ENCODE peak calls at places on chromosomes 16 and 17, in ten cellular contexts. B is lower lobe of right lung; Y is uterus; N is sigmoid colon; C is right lobe of liver; P is cardiac muscle cell; G is psoas muscle; D is SK-N-SH; W is IMR-90; O is CD8-positive, alpha-beta T cell. Z is an unnamed sample.

GRCh38 chr16:13961099-13961811 is 41.3 kb downstream of the ERCC4 start:
- DNase-seq in B (no peak), Y (no peak), N (no peak), C (no peak), P (peak; percentile 36), G (no peak), D (no peak), W (peak; percentile 59), O (no peak), Z (no peak)

GRCh38 chr17:79864617-79865250 is 25.5 kb upstream of the CBX4 start:
- DNase-seq in B (peak; percentile 15), Y (no peak), N (no peak), C (no peak), P (no peak), G (no peak), D (peak; percentile 24), W (no peak), O (no peak), Z (no peak)

GRCh38 chr16:54175552-54176375 is 110.8 kb downstream of the IRX3 start:
- DNase-seq in B (no peak), Y (no peak), N (no peak), C (no peak), P (no peak), G (no peak), D (no peak), W (no peak), O (no peak), Z (no peak)

GRCh38 chr16:58077796-58078195 is 51.4 kb downstream of the CFAP20 start:
- DNase-seq in B (no peak), Y (no peak), N (no peak), C (no peak), P (no peak), G (no peak), D (no peak), W (no peak), O (no peak), Z (no peak)

GRCh38 chr17:45230787-45231480 is 9.2 kb downstream of the FMNL1 start:
- DNase-seq in B (no peak), Y (no peak), N (peak; percentile 68), C (no peak), P (no peak), G (peak; percentile 45), D (peak; percentile 77), W (peak; percentile 33), O (no peak), Z (no peak)

GRCh38 chr17:80348551-80349436 is 66.2 kb upstream of the ENDOV start:
- DNase-seq in B (no peak), Y (no peak), N (no peak), C (no peak), P (no peak), G (no peak), D (no peak), W (peak; percentile 47), O (no peak), Z (no peak)

GRCh38 chr17:80833952-80834895 is 157.4 kb upstream of the CHMP6 start:
- DNase-seq in B (peak; percentile 47), Y (peak; percentile 76), N (peak; percentile 90), C (no peak), P (no peak), G (peak; percentile 84), D (peak; percentile 64), W (peak; percentile 73), O (no peak), Z (no peak)

GRCh38 chr17:70539172-70539924 is 370.0 kb downstream of the KCNJ2 start:
- DNase-seq in B (no peak), Y (no peak), N (no peak), C (no peak), P (no peak), G (no peak), D (no peak), W (no peak), O (no peak), Z (no peak)

GRCh38 chr17:75645889-75646625 is 12.8 kb downstream of the SMIM5 start:
- DNase-seq in B (peak; percentile 89), Y (no peak), N (peak; percentile 64), C (peak; percentile 93), P (no peak), G (no peak), D (peak; percentile 34), W (no peak), O (no peak), Z (no peak)

GRCh38 chr17:60077672-60078519 is 825 bp downstream of the HEATR6 start:
- DNase-seq in B (no peak), Y (no peak), N (no peak), C (no peak), P (no peak), G (no peak), D (peak; percentile 28), W (no peak), O (no peak), Z (peak; percentile 78)

GRCh38 chr16:30351586-30352419 is 3.3 kb downstream of the CD2BP2 start:
- DNase-seq in B (peak; percentile 71), Y (peak; percentile 87), N (peak; percentile 94), C (peak; percentile 93), P (no peak), G (peak; percentile 89), D (no peak), W (peak; percentile 90), O (no peak), Z (peak; percentile 65)

GRCh38 chr17:78736526-78737079 is 45.5 kb downstream of the CYTH1 start:
- DNase-seq in B (peak; percentile 93), Y (peak; percentile 52), N (peak; percentile 80), C (no peak), P (peak; percentile 48), G (peak; percentile 58), D (no peak), W (no peak), O (peak; percentile 35), Z (peak; percentile 73)
- H3K4me3 ChIP-seq in B (peak overlapping the region; percentile 71), Y (peak overlapping the region; percentile 27), N (peak overlapping the region; percentile 37), C (peak overlapping the region; percentile 34), P (no peak overlapping the region), G (peak overlapping the region; percentile 66), D (no peak overlapping the region), W (no peak overlapping the region), O (peak overlapping the region; percentile 63), Z (peak overlapping the region; percentile 57)

GRCh38 chr16:4414187-4414909 is 2.0 kb downstream of the CORO7 start:
- DNase-seq in B (no peak), Y (no peak), N (no peak), C (no peak), P (no peak), G (no peak), D (no peak), W (no peak), O (peak; percentile 69), Z (peak; percentile 65)

GRCh38 chr16:4410335-4411075 is 5.9 kb downstream of the CORO7 start:
- DNase-seq in B (peak; percentile 51), Y (no peak), N (peak; percentile 91), C (no peak), P (no peak), G (no peak), D (peak; percentile 76), W (peak; percentile 98), O (no peak), Z (no peak)

GRCh38 chr16:4411684-4412083 is 4.7 kb downstream of the CORO7 start:
- DNase-seq in B (peak; percentile 53), Y (peak; percentile 75), N (peak; percentile 86), C (no peak), P (no peak), G (peak; percentile 71), D (peak; percentile 37), W (peak; percentile 39), O (no peak), Z (no peak)

GRCh38 chr16:4412854-4413253 is 3.5 kb downstream of the CORO7 start:
- DNase-seq in B (no peak), Y (no peak), N (no peak), C (no peak), P (no peak), G (no peak), D (no peak), W (no peak), O (no peak), Z (no peak)

DNA sequence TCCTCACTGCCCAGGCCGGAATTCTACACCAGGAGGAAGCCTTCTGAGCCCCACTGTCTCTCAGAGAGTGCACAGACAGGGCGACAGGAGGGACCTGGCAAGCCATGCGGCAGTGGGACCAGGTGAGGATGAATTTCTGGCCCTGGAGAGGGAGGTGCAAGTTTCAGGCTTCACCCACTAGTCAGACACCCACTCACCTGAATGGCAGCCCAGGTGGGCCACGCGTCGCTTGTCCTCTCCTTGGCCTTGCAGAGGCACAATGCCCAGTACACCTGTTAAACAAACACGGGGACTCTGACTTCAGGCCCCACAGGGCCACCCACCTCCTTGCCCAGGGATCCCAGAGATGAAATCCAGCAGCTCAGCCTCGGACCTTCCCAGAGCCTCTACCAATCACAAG is 4.2 kb downstream of the CORO7 start:
- DNase-seq in B (no peak), Y (no peak), N (no peak), C (no peak), P (no peak), G (no peak), D (no peak), W (no peak), O (no peak), Z (no peak)
- H3K4me1 ChIP-seq in B (peaks cover 50% of the 10 kb centered on the region), Y (no peaks in the 10 kb centered on the region), N (peaks cover 60% of the 10 kb centered on the region), C (no peaks in the 10 kb centered on the region), P (no peaks in the 10 kb centered on the region), G (peaks cover 9% of the 10 kb centered on the region), D (peaks cover 6% of the 10 kb centered on the region), W (peaks cover 38% of the 10 kb centered on the region), O (peaks cover 40% of the 10 kb centered on the region), Z (peaks cover 24% of the 10 kb centered on the region)

GRCh38 chr16:27317738-27318398 is 4.1 kb downstream of the IL4R start:
- DNase-seq in B (no peak), Y (no peak), N (peak; percentile 24), C (no peak), P (no peak), G (no peak), D (no peak), W (no peak), O (no peak), Z (no peak)
- H3K4me3 ChIP-seq in B (peak overlapping the region; percentile 97), Y (no peak overlapping the region), N (peak overlapping the region; percentile 2), C (no peak overlapping the region), P (no peak overlapping the region), G (peak overlapping the region; percentile 7), D (no peak overlapping the region), W (no peak overlapping the region), O (peak overlapping the region; percentile 12), Z (no peak overlapping the region)

GRCh38 chr17:77306048-77306789 is 165.4 kb downstream of the SEC14L1 start:
- DNase-seq in B (no peak), Y (no peak), N (no peak), C (no peak), P (no peak), G (no peak), D (no peak), W (no peak), O (no peak), Z (no peak)

GRCh38 chr17:77303620-77304019 is 162.9 kb downstream of the SEC14L1 start:
- DNase-seq in B (no peak), Y (no peak), N (no peak), C (no peak), P (no peak), G (no peak), D (no peak), W (peak; percentile 49), O (no peak), Z (no peak)

GRCh38 chr17:77304051-77304745 is 163.4 kb downstream of the SEC14L1 start:
- DNase-seq in B (no peak), Y (no peak), N (no peak), C (no peak), P (no peak), G (no peak), D (peak; percentile 58), W (no peak), O (no peak), Z (no peak)

GRCh38 chr17:77306790-77307478 is 166.2 kb downstream of the SEC14L1 start:
- DNase-seq in B (no peak), Y (no peak), N (no peak), C (peak; percentile 92), P (no peak), G (no peak), D (no peak), W (no peak), O (no peak), Z (no peak)

GRCh38 chr17:77304746-77305473 is 164.1 kb downstream of the SEC14L1 start:
- DNase-seq in B (no peak), Y (no peak), N (no peak), C (no peak), P (no peak), G (no peak), D (no peak), W (no peak), O (no peak), Z (no peak)
- H3K4me1 ChIP-seq in B (peaks cover 13% of the 10 kb centered on the region), Y (no peaks in the 10 kb centered on the region), N (peaks cover 35% of the 10 kb centered on the region), C (no peaks in the 10 kb centered on the region), P (peaks cover 14% of the 10 kb centered on the region), G (peaks cover 26% of the 10 kb centered on the region), D (peaks cover 49% of the 10 kb centered on the region), W (peaks cover 23% of the 10 kb centered on the region), O (no peaks in the 10 kb centered on the region), Z (no peaks in the 10 kb centered on the region)